ENCODE peak calls at places on chromosomes 1 and 21, in four cellular contexts. L is tibial nerve, J is psoas muscle, C is cardiac muscle cell. W is an unnamed sample.

GRCh38 chr21:32624726-32625125 is 12.5 kb upstream of the CFAP298 start:
- DNase-seq in L (no peak), J (no peak), C (no peak), W (peak; percentile 41)

GRCh38 chr1:36384542-36385409 is 948 bp downstream of the STK40 start:
- DNase-seq in L (no peak), J (peak; percentile 83), C (peak; percentile 59), W (peak; percentile 45)

GRCh38 chr1:201019321-201019977 is 4.1 kb downstream of the KIF21B start:
- DNase-seq in L (no peak), J (peak; percentile 68), C (no peak), W (no peak)

GRCh38 chr1:227885648-227886502 is 61.9 kb downstream of the WNT9A start:
- DNase-seq in L (peak; percentile 65), J (peak; percentile 84), C (no peak), W (peak; percentile 29)

GRCh38 chr1:7531562-7532340 is 239.3 kb upstream of the VAMP3 start:
- DNase-seq in L (no peak), J (peak; percentile 32), C (no peak), W (no peak)

GRCh38 chr1:226568975-226569741 is 20.6 kb downstream of the STUM start:
- DNase-seq in L (no peak), J (no peak), C (no peak), W (no peak)

GRCh38 chr1:74771913-74772515 is 39.1 kb downstream of the TYW3 start:
- DNase-seq in L (no peak), J (no peak), C (peak; percentile 70), W (peak; percentile 47)

GRCh38 chr1:153928776-153929432 is 6.1 kb upstream of the GATAD2B start:
- DNase-seq in L (no peak), J (no peak), C (no peak), W (peak; percentile 37)

GRCh38 chr1:162627662-162628296 is 4.5 kb upstream of the DDR2 start:
- DNase-seq in L (no peak), J (no peak), C (peak; percentile 36), W (peak; percentile 36)

GRCh38 chr1:119353851-119354250 is 14.7 kb upstream of the HAO2 start:
- DNase-seq in L (no peak), J (no peak), C (no peak), W (no peak)

GRCh38 chr1:33735624-33736023 is 128.3 kb upstream of the HMGB4 start:
- DNase-seq in L (no peak), J (no peak), C (peak; percentile 18), W (peak; percentile 27)

GRCh38 chr21:45168522-45168921 is 94.1 kb downstream of the ADARB1 start:
- DNase-seq in L (no peak), J (no peak), C (no peak), W (no peak)

GRCh38 chr1:37739222-37739621 is 25.7 kb downstream of the EPHA10 start:
- DNase-seq in L (no peak), J (no peak), C (no peak), W (no peak)

GRCh38 chr1:205810448-205811157 is 2.4 kb downstream of the SLC41A1 start:
- DNase-seq in L (no peak), J (no peak), C (peak; percentile 26), W (no peak)

GRCh38 chr1:96971849-96972602 is 250.4 kb downstream of the PTBP2 start:
- DNase-seq in L (no peak), J (no peak), C (no peak), W (no peak)

GRCh38 chr1:82059931-82060330 is 259.2 kb downstream of the ADGRL2 start:
- DNase-seq in L (no peak), J (no peak), C (no peak), W (no peak)

GRCh38 chr1:8424539-8425116 is 106.7 kb downstream of the SLC45A1 start:
- DNase-seq in L (no peak), J (peak; percentile 82), C (peak; percentile 68), W (no peak)

GRCh38 chr1:191913234-191913948 is 244.9 kb upstream of the RGS18 start:
- DNase-seq in L (no peak), J (no peak), C (no peak), W (no peak)

GRCh38 chr1:63362578-63362977 is 4.8 kb upstream of the ALG6 start:
- DNase-seq in L (no peak), J (no peak), C (no peak), W (no peak)

GRCh38 chr1:93979718-93980319 is 70.6 kb upstream of the GCLM start:
- DNase-seq in L (no peak), J (no peak), C (no peak), W (peak; percentile 84)

GRCh38 chr1:45886229-45886628 is 82.8 kb downstream of the MAST2 start:
- DNase-seq in L (no peak), J (no peak), C (no peak), W (no peak)

GRCh38 chr1:33378976-33379375 is 51.9 kb downstream of the PHC2 start:
- DNase-seq in L (no peak), J (no peak), C (peak; percentile 27), W (no peak)

GRCh38 chr1:40451238-40451585 is 936 bp downstream of the ZFP69B start:
- DNase-seq in L (no peak), J (no peak), C (no peak), W (no peak)

GRCh38 chr1:62325696-62326095 is 6.5 kb upstream of the KANK4 start:
- DNase-seq in L (no peak), J (no peak), C (no peak), W (peak; percentile 87)

GRCh38 chr1:234774971-234775370 is 165.0 kb upstream of the IRF2BP2 start:
- DNase-seq in L (no peak), J (no peak), C (no peak), W (no peak)

GRCh38 chr1:89833183-89834077 is 12.6 kb downstream of the LRRC8D start:
- DNase-seq in L (no peak), J (no peak), C (no peak), W (no peak)

GRCh38 chr1:68459796-68460195 is 10.0 kb upstream of the RPE65 start:
- DNase-seq in L (no peak), J (no peak), C (no peak), W (peak; percentile 22)

GRCh38 chr1:229986737-229987364 is 80.2 kb upstream of the GALNT2 start:
- DNase-seq in L (no peak), J (no peak), C (no peak), W (no peak)

GRCh38 chr1:3054474-3054873 is 14.5 kb upstream of the PRDM16 start:
- DNase-seq in L (no peak), J (no peak), C (no peak), W (no peak)

GRCh38 chr1:199995096-199995685 is 32.3 kb upstream of the NR5A2 start:
- DNase-seq in L (no peak), J (no peak), C (no peak), W (no peak)

GRCh38 chr1:207145401-207146058 is 41.5 kb downstream of the C4BPA start:
- DNase-seq in L (no peak), J (no peak), C (no peak), W (no peak)

GRCh38 chr1:32568929-32569328 is 29.7 kb downstream of the ZBTB8A start:
- DNase-seq in L (no peak), J (no peak), C (no peak), W (no peak)

GRCh38 chr1:231460614-231461013 is 38.5 kb upstream of the EGLN1 start:
- DNase-seq in L (no peak), J (no peak), C (no peak), W (no peak)

GRCh38 chr1:24978383-24979032 is 48.4 kb upstream of the RUNX3 start:
- DNase-seq in L (no peak), J (peak; percentile 11), C (no peak), W (no peak)
- TF ChIP-seq CTCF in L (no peak), J (no peak), C (no peak), W (no peak)

DNA sequence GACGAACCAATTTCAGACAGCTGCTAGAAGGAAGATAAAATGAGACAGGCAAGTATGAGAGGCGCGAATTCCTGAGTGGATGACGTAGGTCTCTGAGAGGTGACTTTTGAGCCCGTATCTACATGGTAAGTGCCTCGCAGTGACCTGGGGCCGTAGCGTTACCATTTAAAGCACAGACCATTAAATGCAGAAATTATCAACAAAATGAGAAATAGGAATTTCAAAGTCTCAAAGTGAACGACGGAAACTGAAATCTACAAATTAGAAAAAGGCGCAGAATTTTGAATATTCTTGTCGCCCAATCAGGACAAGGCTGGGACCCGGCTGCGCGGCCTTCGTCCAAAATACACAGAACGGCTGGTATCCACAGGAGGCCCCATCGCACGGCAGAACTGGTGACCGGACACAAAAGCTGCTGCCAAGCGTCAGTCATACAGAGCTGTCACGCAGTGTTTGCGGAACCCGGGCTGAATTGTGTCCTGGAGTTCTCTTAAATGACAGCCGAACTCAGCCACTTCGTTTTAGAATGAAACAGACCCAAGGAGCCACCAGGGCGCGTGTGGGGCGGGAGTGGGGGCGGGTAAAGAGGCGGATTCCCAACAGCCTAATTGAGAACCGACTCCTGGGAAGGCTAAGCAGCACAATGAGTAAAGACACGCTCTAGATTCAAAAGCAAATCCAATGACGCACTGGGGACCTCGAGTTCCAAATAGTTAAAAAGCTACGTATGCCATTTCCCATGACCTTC is 13.8 kb upstream of the BOLA1 start:
- DNase-seq in L (peak; percentile 85), J (peak; percentile 94), C (peak; percentile 83), W (peak; percentile 90)
- TF ChIP-seq CTCF in L (no peak), J (no peak), C (peak; percentile 13), W (peak; percentile 16)

GRCh38 chr21:34726627-34727337 is 58.0 kb downstream of the CLIC6 start:
- DNase-seq in L (no peak), J (no peak), C (no peak), W (peak; percentile 76)

GRCh38 chr21:34724857-34725195 is 56.0 kb downstream of the CLIC6 start:
- DNase-seq in L (no peak), J (no peak), C (no peak), W (no peak)

GRCh38 chr21:34728479-34728878 is 59.7 kb downstream of the CLIC6 start:
- DNase-seq in L (no peak), J (no peak), C (no peak), W (no peak)

GRCh38 chr21:34724131-34724856 is 55.5 kb downstream of the CLIC6 start:
- DNase-seq in L (no peak), J (no peak), C (no peak), W (no peak)

DNA sequence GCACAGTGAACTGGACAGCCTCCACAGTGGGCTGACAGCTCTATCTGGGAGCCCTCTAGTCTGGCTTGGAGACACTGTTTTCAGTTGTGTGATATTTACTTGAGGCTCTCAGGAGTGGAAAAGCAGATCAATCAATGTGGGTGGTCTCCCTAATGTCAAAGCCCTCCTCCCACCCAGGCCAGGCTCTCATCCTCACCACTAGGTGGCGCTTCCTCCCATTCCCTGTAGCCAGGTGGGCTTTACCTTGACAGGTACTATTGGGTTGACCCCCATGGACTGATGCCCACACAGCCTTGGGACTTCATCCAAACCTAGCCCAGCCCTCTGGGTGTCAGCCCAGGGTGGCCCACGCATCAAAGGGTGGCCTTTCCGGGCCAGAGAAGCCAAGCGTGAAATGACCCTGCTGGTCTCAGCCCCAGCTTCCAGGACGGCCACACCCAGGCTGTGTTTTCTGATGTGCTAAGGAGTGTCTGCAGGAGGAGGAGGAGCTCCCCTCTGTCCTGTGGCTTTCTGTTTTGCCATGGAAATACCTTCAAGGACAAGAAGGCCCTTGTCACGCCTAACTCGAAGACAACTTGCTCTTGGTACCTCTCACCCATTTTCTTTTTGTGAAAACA is 54.0 kb downstream of the CLIC6 start:
- DNase-seq in L (no peak), J (no peak), C (no peak), W (no peak)
- TF ChIP-seq CTCF in L (peak; percentile 30), J (no peak), C (peak; percentile 53), W (peak; percentile 79)

GRCh38 chr1:222385973-222386372 is 161.9 kb downstream of the HHIPL2 start:
- DNase-seq in L (no peak), J (no peak), C (no peak), W (no peak)

GRCh38 chr1:222384536-222384935 is 163.4 kb downstream of the HHIPL2 start:
- DNase-seq in L (no peak), J (no peak), C (no peak), W (no peak)

GRCh38 chr1:222390181-222390580 is 157.7 kb downstream of the HHIPL2 start:
- DNase-seq in L (no peak), J (no peak), C (no peak), W (peak; percentile 50)

GRCh38 chr1:222385262-222385661 is 162.6 kb downstream of the HHIPL2 start:
- DNase-seq in L (no peak), J (no peak), C (no peak), W (no peak)

GRCh38 chr1:222387020-222387816 is 160.7 kb downstream of the HHIPL2 start:
- DNase-seq in L (no peak), J (no peak), C (peak; percentile 23), W (no peak)
- TF ChIP-seq CTCF in L (no peak), J (no peak), C (no peak), W (peak; percentile 46)

W was measured in HFFc6.